ENCODE peak calls at places on chromosomes 2 and 18, in six cellular contexts. One of them, this sample, is unnamed.

GRCh38 chr2:120741514-120742448 is 6.1 kb downstream of the GLI2 start:
- DNase-seq in astrocyte of the cerebellum: no peak
- DNase-seq in HCT116: no peak
- DNase-seq in AG10803: no peak
- DNase-seq in fibroblast of villous mesenchyme: peak; percentile 30
- DNase-seq in dorsolateral prefrontal cortex: no peak
- DNase-seq in this sample: no peak

GRCh38 chr18:40011201-40011600 is 1943.8 kb upstream of the PIK3C3 start:
- DNase-seq in astrocyte of the cerebellum: no peak
- DNase-seq in HCT116: no peak
- DNase-seq in AG10803: peak; percentile 9
- DNase-seq in fibroblast of villous mesenchyme: no peak
- DNase-seq in dorsolateral prefrontal cortex: no peak
- DNase-seq in this sample: no peak

GRCh38 chr2:43018179-43019024 is 208.0 kb downstream of the ZFP36L2 start:
- DNase-seq in astrocyte of the cerebellum: no peak
- DNase-seq in HCT116: no peak
- DNase-seq in AG10803: peak; percentile 94
- DNase-seq in fibroblast of villous mesenchyme: peak; percentile 98
- DNase-seq in dorsolateral prefrontal cortex: peak; percentile 59
- DNase-seq in this sample: no peak

GRCh38 chr2:173606619-173607305 is 252.1 kb downstream of the CDCA7 start:
- DNase-seq in astrocyte of the cerebellum: no peak
- DNase-seq in HCT116: no peak
- DNase-seq in AG10803: no peak
- DNase-seq in fibroblast of villous mesenchyme: no peak
- DNase-seq in dorsolateral prefrontal cortex: no peak
- DNase-seq in this sample: no peak

GRCh38 chr2:162824319-162824718 is 14.2 kb downstream of the KCNH7 start:
- DNase-seq in astrocyte of the cerebellum: no peak
- DNase-seq in HCT116: no peak
- DNase-seq in AG10803: no peak
- DNase-seq in fibroblast of villous mesenchyme: no peak
- DNase-seq in dorsolateral prefrontal cortex: no peak
- DNase-seq in this sample: no peak

GRCh38 chr2:23249348-23249747 is 135.6 kb upstream of the KLHL29 start:
- DNase-seq in astrocyte of the cerebellum: no peak
- DNase-seq in HCT116: no peak
- DNase-seq in AG10803: peak; percentile 47
- DNase-seq in fibroblast of villous mesenchyme: no peak
- DNase-seq in dorsolateral prefrontal cortex: no peak
- DNase-seq in this sample: no peak

GRCh38 chr2:102117488-102117887 is 25.1 kb upstream of the IL1R1 start:
- DNase-seq in astrocyte of the cerebellum: peak; percentile 89
- DNase-seq in HCT116: no peak
- DNase-seq in AG10803: no peak
- DNase-seq in fibroblast of villous mesenchyme: no peak
- DNase-seq in dorsolateral prefrontal cortex: no peak
- DNase-seq in this sample: no peak

GRCh38 chr18:78566720-78567119 is 412.9 kb upstream of the SALL3 start:
- DNase-seq in astrocyte of the cerebellum: no peak
- DNase-seq in HCT116: no peak
- DNase-seq in AG10803: no peak
- DNase-seq in fibroblast of villous mesenchyme: no peak
- DNase-seq in dorsolateral prefrontal cortex: no peak
- DNase-seq in this sample: no peak

GRCh38 chr2:97983134-97983533 is 12.6 kb downstream of the TMEM131 start:
- DNase-seq in astrocyte of the cerebellum: no peak
- DNase-seq in HCT116: no peak
- DNase-seq in AG10803: no peak
- DNase-seq in fibroblast of villous mesenchyme: no peak
- DNase-seq in dorsolateral prefrontal cortex: no peak
- DNase-seq in this sample: no peak

GRCh38 chr2:36482576-36483214 is 115.3 kb downstream of the FEZ2 start:
- DNase-seq in astrocyte of the cerebellum: peak; percentile 67
- DNase-seq in HCT116: no peak
- DNase-seq in AG10803: peak; percentile 74
- DNase-seq in fibroblast of villous mesenchyme: peak; percentile 95
- DNase-seq in dorsolateral prefrontal cortex: no peak
- DNase-seq in this sample: peak; percentile 76

GRCh38 chr2:193382583-193382982 is 1187.8 kb upstream of the TMEFF2 start:
- DNase-seq in astrocyte of the cerebellum: no peak
- DNase-seq in HCT116: no peak
- DNase-seq in AG10803: no peak
- DNase-seq in fibroblast of villous mesenchyme: no peak
- DNase-seq in dorsolateral prefrontal cortex: no peak
- DNase-seq in this sample: no peak

GRCh38 chr2:68934021-68934420 is 18.7 kb downstream of the GKN2 start:
- DNase-seq in astrocyte of the cerebellum: no peak
- DNase-seq in HCT116: no peak
- DNase-seq in AG10803: no peak
- DNase-seq in fibroblast of villous mesenchyme: no peak
- DNase-seq in dorsolateral prefrontal cortex: no peak
- DNase-seq in this sample: no peak

GRCh38 chr2:218709906-218710305 is 729 bp upstream of the TTLL4 start:
- DNase-seq in astrocyte of the cerebellum: no peak
- DNase-seq in HCT116: no peak
- DNase-seq in AG10803: no peak
- DNase-seq in fibroblast of villous mesenchyme: no peak
- DNase-seq in dorsolateral prefrontal cortex: no peak
- DNase-seq in this sample: no peak

GRCh38 chr2:12059616-12060441 is 313.4 kb downstream of the LPIN1 start:
- DNase-seq in astrocyte of the cerebellum: no peak
- DNase-seq in HCT116: no peak
- DNase-seq in AG10803: peak; percentile 72
- DNase-seq in fibroblast of villous mesenchyme: peak; percentile 68
- DNase-seq in dorsolateral prefrontal cortex: no peak
- DNase-seq in this sample: peak; percentile 73

GRCh38 chr18:61541673-61542072 is 208.4 kb downstream of the CDH20 start:
- DNase-seq in astrocyte of the cerebellum: no peak
- DNase-seq in HCT116: no peak
- DNase-seq in AG10803: no peak
- DNase-seq in fibroblast of villous mesenchyme: peak; percentile 6
- DNase-seq in dorsolateral prefrontal cortex: no peak
- DNase-seq in this sample: no peak

GRCh38 chr2:176110975-176111663 is 4.0 kb downstream of the HOXD11 start:
- DNase-seq in astrocyte of the cerebellum: no peak
- DNase-seq in HCT116: no peak
- DNase-seq in AG10803: peak; percentile 52
- DNase-seq in fibroblast of villous mesenchyme: peak; percentile 79
- DNase-seq in dorsolateral prefrontal cortex: no peak
- DNase-seq in this sample: peak; percentile 62

GRCh38 chr2:101901241-101901640 is 90.5 kb upstream of the IL1R2 start:
- DNase-seq in astrocyte of the cerebellum: no peak
- DNase-seq in HCT116: no peak
- DNase-seq in AG10803: no peak
- DNase-seq in fibroblast of villous mesenchyme: no peak
- DNase-seq in dorsolateral prefrontal cortex: no peak
- DNase-seq in this sample: no peak

GRCh38 chr18:34942276-34942675 is 98.9 kb upstream of the MAPRE2 start:
- DNase-seq in astrocyte of the cerebellum: no peak
- DNase-seq in HCT116: no peak
- DNase-seq in AG10803: no peak
- DNase-seq in fibroblast of villous mesenchyme: no peak
- DNase-seq in dorsolateral prefrontal cortex: no peak
- DNase-seq in this sample: no peak

GRCh38 chr2:190996338-190996946 is 17.5 kb downstream of the STAT1 start:
- DNase-seq in astrocyte of the cerebellum: no peak
- DNase-seq in HCT116: no peak
- DNase-seq in AG10803: peak; percentile 40
- DNase-seq in fibroblast of villous mesenchyme: peak; percentile 39
- DNase-seq in dorsolateral prefrontal cortex: no peak
- DNase-seq in this sample: no peak

GRCh38 chr2:86193901-86194567 is 1.2 kb downstream of the IMMT start:
- DNase-seq in astrocyte of the cerebellum: no peak
- DNase-seq in HCT116: no peak
- DNase-seq in AG10803: no peak
- DNase-seq in fibroblast of villous mesenchyme: no peak
- DNase-seq in dorsolateral prefrontal cortex: no peak
- DNase-seq in this sample: no peak

GRCh38 chr2:240554767-240555493 is 2.9 kb downstream of the ANKMY1 start:
- DNase-seq in astrocyte of the cerebellum: no peak
- DNase-seq in HCT116: no peak
- DNase-seq in AG10803: no peak
- DNase-seq in fibroblast of villous mesenchyme: no peak
- DNase-seq in dorsolateral prefrontal cortex: no peak
- DNase-seq in this sample: no peak

GRCh38 chr2:60719331-60719730 is 36.7 kb upstream of the PAPOLG start:
- DNase-seq in astrocyte of the cerebellum: no peak
- DNase-seq in HCT116: no peak
- DNase-seq in AG10803: no peak
- DNase-seq in fibroblast of villous mesenchyme: no peak
- DNase-seq in dorsolateral prefrontal cortex: no peak
- DNase-seq in this sample: no peak

DNA sequence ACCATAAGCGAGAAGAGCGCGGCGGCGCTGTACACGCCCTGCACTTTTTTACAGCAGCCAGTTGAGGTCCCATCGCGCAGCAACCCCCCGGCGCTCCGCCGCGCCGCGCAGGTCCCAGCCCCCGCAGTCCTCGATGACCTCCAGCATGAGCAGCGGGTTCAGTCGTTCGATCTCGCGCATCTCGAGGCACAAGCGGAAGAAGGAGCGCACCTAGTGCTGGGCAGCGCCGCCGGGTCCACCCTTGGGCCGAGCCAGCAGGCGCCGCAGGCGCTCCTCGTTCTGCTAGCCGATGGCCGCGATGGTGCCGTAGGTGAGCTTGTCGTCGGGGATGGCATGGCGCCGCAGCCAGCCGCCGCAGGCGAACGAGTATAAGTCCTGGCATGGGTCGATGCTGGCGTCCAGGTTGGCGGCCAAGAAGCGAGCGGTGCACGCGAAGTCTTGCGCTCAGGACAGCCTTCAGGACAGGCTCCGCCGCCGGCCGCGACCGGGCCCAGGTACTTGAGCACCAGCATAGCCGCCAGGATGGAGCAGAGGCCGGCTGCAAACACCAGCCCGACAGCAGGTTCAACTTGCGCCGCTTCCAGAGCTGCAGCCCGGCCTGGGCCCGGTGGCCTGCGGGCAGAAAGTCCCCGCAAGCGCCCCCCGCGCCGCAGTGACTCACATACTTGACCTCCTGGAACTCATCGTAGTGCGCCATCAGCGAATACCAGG is 8.3 kb downstream of the ALPP start:
- DNase-seq in astrocyte of the cerebellum: no peak
- DNase-seq in HCT116: no peak
- DNase-seq in AG10803: no peak
- DNase-seq in fibroblast of villous mesenchyme: no peak
- DNase-seq in dorsolateral prefrontal cortex: no peak
- DNase-seq in this sample: peak; percentile 20
- H3K4me3 ChIP-seq in astrocyte of the cerebellum: no peak overlapping the region
- H3K4me3 ChIP-seq in HCT116: no peak overlapping the region
- H3K4me3 ChIP-seq in AG10803: no peak overlapping the region
- H3K4me3 ChIP-seq in fibroblast of villous mesenchyme: peak overlapping the region; percentile 50
- H3K4me3 ChIP-seq in dorsolateral prefrontal cortex: no peak overlapping the region
- H3K4me3 ChIP-seq in this sample: no peak overlapping the region

DNA sequence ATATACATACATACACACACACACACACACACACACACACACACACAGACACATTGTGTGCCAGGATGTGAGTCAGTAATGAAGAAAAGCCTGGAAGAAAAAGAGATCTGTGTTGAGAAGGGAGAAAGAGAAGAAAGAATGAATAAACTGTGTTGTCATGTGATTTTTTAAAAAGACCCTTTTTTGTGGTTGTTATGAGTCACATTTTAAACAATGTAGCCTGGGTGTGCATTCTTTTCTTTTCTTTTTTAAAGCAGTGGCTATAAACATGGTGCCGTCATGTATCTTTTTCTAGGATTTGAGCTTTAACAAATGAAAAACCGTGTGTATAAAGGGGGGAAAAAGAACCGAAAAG is 87.2 kb downstream of the NRP2 start:
- DNase-seq in astrocyte of the cerebellum: peak; percentile 85
- DNase-seq in HCT116: no peak
- DNase-seq in AG10803: peak; percentile 71
- DNase-seq in fibroblast of villous mesenchyme: peak; percentile 57
- DNase-seq in dorsolateral prefrontal cortex: no peak
- DNase-seq in this sample: peak; percentile 95
- TF ChIP-seq CTCF in astrocyte of the cerebellum: no peak
- TF ChIP-seq CTCF in HCT116: no peak
- TF ChIP-seq CTCF in AG10803: no peak
- TF ChIP-seq CTCF in fibroblast of villous mesenchyme: no peak
- TF ChIP-seq CTCF in dorsolateral prefrontal cortex: no peak
- TF ChIP-seq CTCF in this sample: no peak

DNA sequence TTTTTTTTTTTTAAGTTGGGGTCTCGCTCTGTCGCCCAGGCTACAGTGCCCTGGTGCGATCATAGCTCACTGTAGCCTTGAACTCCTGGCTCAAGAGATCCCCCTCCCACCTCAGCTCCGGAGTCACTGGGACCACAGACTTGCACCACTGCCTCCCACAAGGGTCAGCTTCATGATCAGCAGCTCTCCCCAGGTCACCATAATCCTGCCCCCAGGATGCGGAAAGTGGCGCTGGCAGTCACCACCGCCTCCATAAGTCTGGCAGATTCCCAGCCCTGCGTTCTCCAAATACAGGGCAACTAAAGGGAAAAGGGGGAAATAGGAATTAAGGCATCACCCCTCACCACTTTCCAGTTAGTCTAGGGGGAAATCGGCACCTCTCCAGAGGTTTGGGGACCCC is 5.2 kb upstream of the ARID5A start:
- DNase-seq in astrocyte of the cerebellum: no peak
- DNase-seq in HCT116: no peak
- DNase-seq in AG10803: no peak
- DNase-seq in fibroblast of villous mesenchyme: no peak
- DNase-seq in dorsolateral prefrontal cortex: no peak
- DNase-seq in this sample: no peak
- H3K4me3 ChIP-seq in astrocyte of the cerebellum: no peak overlapping the region
- H3K4me3 ChIP-seq in HCT116: peak overlapping the region; percentile 39
- H3K4me3 ChIP-seq in AG10803: no peak overlapping the region
- H3K4me3 ChIP-seq in fibroblast of villous mesenchyme: no peak overlapping the region
- H3K4me3 ChIP-seq in dorsolateral prefrontal cortex: peak overlapping the region; percentile 47
- H3K4me3 ChIP-seq in this sample: no peak overlapping the region

GRCh38 chr2:238123991-238124470 is 14.4 kb upstream of the KLHL30 start:
- DNase-seq in astrocyte of the cerebellum: no peak
- DNase-seq in HCT116: no peak
- DNase-seq in AG10803: no peak
- DNase-seq in fibroblast of villous mesenchyme: no peak
- DNase-seq in dorsolateral prefrontal cortex: no peak
- DNase-seq in this sample: no peak
- TF ChIP-seq CTCF in astrocyte of the cerebellum: no peak
- TF ChIP-seq CTCF in HCT116: no peak
- TF ChIP-seq CTCF in AG10803: no peak
- TF ChIP-seq CTCF in fibroblast of villous mesenchyme: no peak
- TF ChIP-seq CTCF in dorsolateral prefrontal cortex: no peak
- TF ChIP-seq CTCF in this sample: no peak

DNA sequence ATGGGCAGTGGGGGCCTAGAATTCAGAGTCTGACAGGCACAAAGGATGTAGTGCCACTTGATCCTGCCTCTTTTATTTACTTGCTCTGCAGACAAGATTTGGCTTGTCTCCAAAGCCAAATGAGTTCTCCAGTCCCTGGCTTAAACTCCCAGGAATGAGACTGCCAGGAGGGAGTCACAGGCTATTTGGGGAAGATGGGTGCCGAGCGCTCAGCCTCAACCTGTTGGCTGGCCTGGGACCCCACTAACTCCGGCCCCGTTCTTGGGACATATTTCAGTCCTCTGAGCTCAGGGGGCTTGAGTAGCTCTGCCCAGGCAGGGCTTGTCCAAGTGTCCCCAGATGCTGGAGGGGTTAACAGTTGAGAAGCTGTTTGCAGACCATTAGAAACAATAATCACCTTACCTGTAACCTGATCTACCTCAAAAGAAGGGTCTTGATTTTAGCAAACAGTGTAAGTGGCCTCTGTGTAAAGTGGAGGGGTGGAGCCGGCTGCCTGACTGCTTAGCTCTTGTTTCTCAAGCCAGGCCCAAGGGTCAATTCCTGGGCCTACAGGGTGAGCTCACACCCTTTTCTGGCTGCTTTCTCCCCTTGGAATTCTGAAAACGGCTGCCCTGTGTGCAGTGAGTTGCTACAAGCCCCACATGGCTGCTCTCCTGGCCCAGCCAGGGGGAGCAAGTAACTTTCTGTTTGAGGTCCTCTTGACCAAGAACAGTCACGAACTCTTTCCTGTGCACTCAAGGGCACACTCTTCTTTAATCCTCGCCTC is 27.1 kb upstream of the FZD5 start:
- DNase-seq in astrocyte of the cerebellum: no peak
- DNase-seq in HCT116: no peak
- DNase-seq in AG10803: peak; percentile 19
- DNase-seq in fibroblast of villous mesenchyme: peak; percentile 10
- DNase-seq in dorsolateral prefrontal cortex: no peak
- DNase-seq in this sample: no peak
- H3K4me3 ChIP-seq in astrocyte of the cerebellum: no peak overlapping the region
- H3K4me3 ChIP-seq in HCT116: no peak overlapping the region
- H3K4me3 ChIP-seq in AG10803: no peak overlapping the region
- H3K4me3 ChIP-seq in fibroblast of villous mesenchyme: no peak overlapping the region
- H3K4me3 ChIP-seq in dorsolateral prefrontal cortex: no peak overlapping the region
- H3K4me3 ChIP-seq in this sample: no peak overlapping the region

This sample was measured in astrocyte of the spinal cord.